ENCODE peak calls at places on chromosomes 13 and 19, in four cellular contexts. S is HL-60, Z is K562, D is GM12878. T is an unnamed sample.

GRCh38 chr13:24680258-24680920 is at the start of gene ATP12A:
- DNase-seq in D (no peak), S (no peak), Z (no peak), T (peak)

GRCh38 chr19:55611300-55611982 is 6.0 kb downstream of the ZNF865 start:
- DNase-seq in D (no peak), S (no peak), Z (no peak), T (no peak)

GRCh38 chr13:73832203-73832602 is 302.0 kb downstream of the KLF12 start:
- DNase-seq in D (no peak), Z (no peak), S (no peak), T (no peak)

GRCh38 chr13:79295906-79296564 is 110.0 kb downstream of the RBM26 start:
- DNase-seq in S (no peak), D (no peak), Z (no peak), T (no peak)

GRCh38 chr19:42323852-42324654 is 1.4 kb upstream of the MEGF8 start:
- DNase-seq in S (peak), Z (no peak), D (no peak), T (no peak)

GRCh38 chr13:23695711-23696512 is 125.7 kb downstream of the TNFRSF19 start:
- DNase-seq in Z (no peak), D (no peak), S (peak), T (peak)

GRCh38 chr13:50713849-50714248 is 129.6 kb downstream of the DLEU7 start:
- DNase-seq in S (peak), Z (no peak), D (peak), T (peak)

GRCh38 chr19:49889687-49890348 is 6.9 kb downstream of the IL4I1 start:
- DNase-seq in Z (peak), S (peak), D (no peak), T (peak)

GRCh38 chr19:31356587-31357314 is 7.5 kb upstream of the TSHZ3 start:
- DNase-seq in S (peak), Z (peak), D (no peak), T (no peak)

GRCh38 chr13:110126391-110126961 is 180.5 kb downstream of the COL4A1 start:
- DNase-seq in Z (no peak), S (no peak), D (no peak), T (no peak)

GRCh38 chr13:57825066-57825465 is 193.5 kb downstream of the PCDH17 start:
- DNase-seq in S (no peak), D (no peak), Z (no peak), T (no peak)

GRCh38 chr19:2359992-2360875 is at the start of gene TMPRSS9:
- DNase-seq in Z (no peak), D (no peak), S (no peak), T (no peak)

GRCh38 chr19:16262618-16263017 is 62.0 kb upstream of the KLF2 start:
- DNase-seq in Z (peak), D (no peak), S (no peak), T (no peak)

GRCh38 chr19:29263305-29264080 is 50.5 kb upstream of the UQCRFS1 start:
- DNase-seq in Z (peak), S (peak), D (no peak), T (peak)

DNA sequence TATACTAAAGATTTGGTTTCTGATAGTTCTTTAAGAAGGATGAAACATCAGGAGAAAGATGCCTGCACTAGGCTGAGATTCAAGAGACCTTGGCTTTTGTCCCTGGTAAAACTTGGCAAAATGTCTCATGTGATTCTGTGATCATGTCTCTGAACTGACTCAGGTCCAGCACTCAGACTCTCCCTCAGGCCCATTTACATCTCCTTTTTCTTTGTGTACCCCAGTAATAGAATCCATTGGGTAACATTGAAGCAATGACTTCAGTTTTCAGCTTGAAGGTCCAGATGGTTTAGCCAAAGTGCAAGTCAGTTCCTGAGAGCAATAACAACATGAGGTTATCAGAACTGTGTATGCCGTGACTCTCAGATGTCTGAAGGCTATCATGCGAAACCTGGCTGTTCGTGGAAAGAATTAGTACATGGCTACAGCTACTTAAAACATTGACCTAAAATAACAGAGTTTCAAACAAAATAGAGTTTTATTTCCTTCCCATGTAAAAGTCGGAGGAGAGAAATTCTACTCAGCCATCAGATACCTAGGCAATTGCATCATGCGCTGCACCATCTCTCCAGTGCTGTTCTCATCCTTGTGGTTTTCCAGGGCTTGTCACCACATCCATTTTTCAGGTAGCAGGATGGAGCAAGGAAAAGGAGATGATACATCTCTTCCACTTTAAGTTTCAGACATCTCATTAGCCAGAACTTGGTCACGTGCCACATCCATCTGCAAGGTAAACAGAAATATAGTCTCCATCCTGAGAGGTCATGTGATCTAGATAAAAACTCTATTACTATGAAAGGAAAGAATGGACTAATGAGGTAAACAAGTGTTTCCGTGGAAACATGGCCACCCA is 117.3 kb downstream of the POSTN start:
- DNase-seq in Z (no peak), D (no peak), S (no peak), T (no peak)
- TF ChIP-seq SPI1 in Z (no peak), D (no peak), S (no peak), T (no peak)

DNA sequence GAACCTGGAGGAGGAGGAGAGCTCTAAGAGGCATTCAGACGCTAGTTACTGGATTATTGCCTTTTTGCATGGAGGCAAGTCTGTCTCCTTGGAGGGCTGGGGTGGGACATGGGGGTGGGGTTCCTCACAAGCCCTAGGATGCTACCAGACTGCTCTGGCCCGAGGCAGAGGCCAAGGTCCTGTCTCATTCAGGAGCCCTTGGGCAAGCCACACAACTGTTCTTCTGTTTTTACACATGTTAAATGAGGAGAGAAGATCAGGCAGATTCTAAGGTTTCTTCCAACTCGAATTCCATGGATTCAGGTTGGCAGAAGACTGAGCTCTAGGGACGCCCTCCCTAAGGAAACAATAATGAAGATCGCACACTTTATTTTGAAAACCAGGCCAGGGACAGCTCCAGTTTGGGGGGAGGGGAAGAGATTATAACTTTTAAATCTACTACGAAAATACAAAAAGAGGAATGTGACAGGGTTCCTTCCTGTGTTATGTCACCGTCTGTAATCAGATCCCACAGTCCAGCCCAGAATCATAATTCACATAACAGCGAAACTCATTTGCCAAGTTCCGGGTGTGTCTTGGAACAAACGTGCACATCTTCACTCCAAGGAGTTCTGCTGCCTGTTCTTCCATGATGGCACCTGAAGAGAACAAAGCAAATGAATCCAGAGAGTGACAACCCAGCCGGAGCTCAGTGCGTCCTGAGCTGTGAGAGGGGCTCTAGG is 25.2 kb downstream of the IL17D start:
- DNase-seq in Z (no peak), D (no peak), S (no peak), T (no peak)
- TF ChIP-seq SPI1 in Z (no peak), D (no peak), S (no peak), T (no peak)

GRCh38 chr13:62684359-62684758 is 1268.7 kb upstream of the PCDH20 start:
- DNase-seq in S (no peak), Z (no peak), D (no peak), T (no peak)

GRCh38 chr13:62682788-62683187 is 1267.1 kb upstream of the PCDH20 start:
- DNase-seq in Z (no peak), S (no peak), D (no peak), T (no peak)

GRCh38 chr13:62687727-62688126 is 1272.1 kb upstream of the PCDH20 start:
- DNase-seq in Z (no peak), D (no peak), S (no peak), T (no peak)
- TF ChIP-seq SPI1 in Z (no peak), D (no peak), S (no peak), T (no peak)

GRCh38 chr13:45670481-45670880 is 31.6 kb upstream of the CBY2 start:
- DNase-seq in D (no peak), Z (no peak), S (no peak), T (no peak)

GRCh38 chr13:45678282-45678681 is 23.8 kb upstream of the CBY2 start:
- DNase-seq in S (no peak), Z (no peak), D (no peak), T (no peak)

DNA sequence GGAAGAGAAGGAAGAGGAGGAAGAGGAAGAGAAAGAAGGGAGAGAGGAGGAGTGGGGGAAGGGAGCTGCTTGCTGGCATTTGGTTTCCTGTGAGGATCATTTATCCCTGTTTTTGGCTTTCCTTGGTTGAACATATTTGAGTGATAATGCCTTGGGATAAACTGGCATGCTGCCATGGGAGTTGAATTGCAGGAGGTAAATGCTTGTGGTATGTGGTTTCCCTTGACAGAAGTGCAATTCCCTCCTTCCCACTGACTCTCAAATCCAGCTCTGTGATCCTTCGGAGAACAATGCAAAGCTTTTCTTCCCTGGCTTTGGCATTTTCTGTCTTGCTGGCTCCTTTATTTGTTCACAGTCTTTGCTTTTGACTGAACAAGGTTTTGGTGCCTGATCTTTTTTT is 27.2 kb upstream of the CBY2 start:
- DNase-seq in S (no peak), D (no peak), Z (no peak), T (no peak)
- TF ChIP-seq SPI1 in S (no peak), D (no peak), Z (no peak), T (no peak)

GRCh38 chr13:74919914-74920313 is 562.1 kb downstream of the TBC1D4 start:
- DNase-seq in S (no peak), Z (peak), D (no peak), T (no peak)
- TF ChIP-seq SPI1 in S (no peak), Z (no peak), D (no peak), T (no peak)

DNA sequence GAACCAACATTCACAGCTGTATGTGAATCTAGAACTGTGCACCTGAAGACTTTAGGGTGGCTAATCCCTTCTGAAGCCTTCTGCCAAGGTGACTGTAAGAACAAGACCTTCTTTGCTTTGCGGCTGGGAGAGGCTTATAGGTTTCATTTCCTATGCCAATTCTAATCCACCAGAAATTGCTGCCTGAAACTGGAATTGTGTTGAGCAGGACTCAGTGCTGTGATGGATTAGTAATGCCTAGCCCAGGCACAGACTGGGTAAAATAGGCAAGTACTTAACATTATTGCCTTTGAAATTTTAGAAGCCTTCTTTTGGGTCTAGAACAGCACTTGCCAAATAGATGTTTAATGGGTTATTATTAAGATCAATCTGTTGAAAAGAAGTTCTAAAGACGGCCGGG is 11.5 kb downstream of the SLC25A23 start:
- DNase-seq in S (no peak), Z (no peak), D (no peak), T (no peak)
- TF ChIP-seq SPI1 in S (no peak), Z (no peak), D (no peak), T (no peak)

DNA sequence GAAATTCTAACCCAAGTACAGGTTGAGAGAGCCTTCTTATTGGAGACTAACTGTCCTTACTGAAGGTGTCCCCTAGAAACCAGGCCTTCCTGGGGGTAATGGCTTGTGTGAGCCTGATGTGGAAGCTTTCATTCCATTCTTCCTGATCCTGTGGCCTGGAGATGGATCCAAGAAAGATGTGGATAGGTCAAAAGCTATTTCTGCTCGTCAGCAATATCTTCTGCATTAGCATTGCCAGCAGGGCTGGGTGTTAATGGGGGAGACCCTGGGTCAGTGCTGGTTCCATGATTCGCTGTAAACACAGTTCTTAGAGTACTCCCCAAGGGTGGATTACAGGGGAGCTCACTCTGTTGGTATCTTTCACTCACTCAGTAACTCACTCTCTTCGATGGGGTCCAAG is 42.9 kb downstream of the CBY2 start:
- DNase-seq in Z (no peak), S (no peak), D (no peak), T (no peak)
- TF ChIP-seq SPI1 in Z (no peak), S (no peak), D (no peak), T (no peak)